ENCODE peak calls at places on chromosomes 6 and 20, in seven cellular contexts. One of them, this sample, is unnamed.

GRCh38 chr6:118403036-118403435 is 145.1 kb upstream of the PLN start:
- DNase-seq in left lung: no peak
- DNase-seq in cardiac fibroblast: no peak
- DNase-seq in tibial nerve: no peak
- DNase-seq in GM23338: no peak
- DNase-seq in psoas muscle: no peak
- DNase-seq in IMR-90: peak
- DNase-seq in this sample: peak

GRCh38 chr6:37123957-37124729 is 45.8 kb upstream of the PIM1 start:
- DNase-seq in psoas muscle: no peak
- DNase-seq in tibial nerve: no peak
- DNase-seq in left lung: no peak
- DNase-seq in cardiac fibroblast: no peak
- DNase-seq in IMR-90: no peak
- DNase-seq in GM23338: peak
- DNase-seq in this sample: no peak

GRCh38 chr6:38773338-38773737 is 58.2 kb downstream of the DNAH8 start:
- DNase-seq in cardiac fibroblast: peak
- DNase-seq in tibial nerve: no peak
- DNase-seq in IMR-90: no peak
- DNase-seq in left lung: no peak
- DNase-seq in psoas muscle: no peak
- DNase-seq in GM23338: peak
- DNase-seq in this sample: no peak

GRCh38 chr20:51420111-51420510 is 122.4 kb downstream of the NFATC2 start:
- DNase-seq in IMR-90: peak
- DNase-seq in psoas muscle: no peak
- DNase-seq in GM23338: no peak
- DNase-seq in left lung: no peak
- DNase-seq in tibial nerve: no peak
- DNase-seq in cardiac fibroblast: peak
- DNase-seq in this sample: no peak

GRCh38 chr20:45732199-45732598 is 10.1 kb downstream of the SPINT4 start:
- DNase-seq in GM23338: no peak
- DNase-seq in left lung: no peak
- DNase-seq in tibial nerve: no peak
- DNase-seq in IMR-90: no peak
- DNase-seq in cardiac fibroblast: no peak
- DNase-seq in psoas muscle: no peak
- DNase-seq in this sample: no peak

GRCh38 chr20:4247898-4248858 is 232.8 kb upstream of the RNF24 start:
- DNase-seq in tibial nerve: no peak
- DNase-seq in cardiac fibroblast: no peak
- DNase-seq in IMR-90: no peak
- DNase-seq in left lung: no peak
- DNase-seq in GM23338: peak
- DNase-seq in psoas muscle: no peak
- DNase-seq in this sample: no peak

GRCh38 chr6:15515660-15516375 is 147.0 kb downstream of the DTNBP1 start:
- DNase-seq in cardiac fibroblast: no peak
- DNase-seq in IMR-90: no peak
- DNase-seq in left lung: no peak
- DNase-seq in psoas muscle: no peak
- DNase-seq in tibial nerve: no peak
- DNase-seq in GM23338: no peak
- DNase-seq in this sample: no peak

GRCh38 chr6:132131777-132132176 is 180.6 kb upstream of the CCN2 start:
- DNase-seq in cardiac fibroblast: peak
- DNase-seq in IMR-90: peak
- DNase-seq in left lung: no peak
- DNase-seq in psoas muscle: peak
- DNase-seq in GM23338: peak
- DNase-seq in tibial nerve: no peak
- DNase-seq in this sample: peak

GRCh38 chr6:160122744-160123143 is 1.1 kb downstream of the SLC22A1 start:
- DNase-seq in GM23338: no peak
- DNase-seq in left lung: no peak
- DNase-seq in psoas muscle: no peak
- DNase-seq in tibial nerve: no peak
- DNase-seq in IMR-90: no peak
- DNase-seq in cardiac fibroblast: no peak
- DNase-seq in this sample: no peak

GRCh38 chr6:3175742-3176321 is 18.5 kb upstream of the TUBB2A start:
- DNase-seq in left lung: no peak
- DNase-seq in psoas muscle: no peak
- DNase-seq in tibial nerve: no peak
- DNase-seq in cardiac fibroblast: no peak
- DNase-seq in IMR-90: no peak
- DNase-seq in GM23338: no peak
- DNase-seq in this sample: no peak

GRCh38 chr6:89146748-89147715 is 1.2 kb downstream of the PM20D2 start:
- DNase-seq in psoas muscle: peak
- DNase-seq in left lung: no peak
- DNase-seq in GM23338: peak
- DNase-seq in IMR-90: peak
- DNase-seq in tibial nerve: no peak
- DNase-seq in cardiac fibroblast: peak
- DNase-seq in this sample: peak

GRCh38 chr6:12592634-12593033 is 123.9 kb upstream of the PHACTR1 start:
- DNase-seq in tibial nerve: no peak
- DNase-seq in psoas muscle: no peak
- DNase-seq in GM23338: peak
- DNase-seq in cardiac fibroblast: peak
- DNase-seq in IMR-90: no peak
- DNase-seq in left lung: no peak
- DNase-seq in this sample: no peak

GRCh38 chr6:167568407-167569024 is 243.6 kb downstream of the TTLL2 start:
- DNase-seq in psoas muscle: no peak
- DNase-seq in IMR-90: no peak
- DNase-seq in left lung: peak
- DNase-seq in cardiac fibroblast: no peak
- DNase-seq in GM23338: no peak
- DNase-seq in tibial nerve: no peak
- DNase-seq in this sample: no peak

GRCh38 chr6:119060255-119060907 is 18.1 kb downstream of the FAM184A start:
- DNase-seq in tibial nerve: no peak
- DNase-seq in cardiac fibroblast: no peak
- DNase-seq in GM23338: no peak
- DNase-seq in left lung: no peak
- DNase-seq in psoas muscle: no peak
- DNase-seq in IMR-90: no peak
- DNase-seq in this sample: no peak

GRCh38 chr6:29828471-29828797 is 809 bp downstream of the HLA-G start:
- DNase-seq in psoas muscle: no peak
- DNase-seq in cardiac fibroblast: no peak
- DNase-seq in GM23338: peak
- DNase-seq in left lung: peak
- DNase-seq in tibial nerve: no peak
- DNase-seq in IMR-90: no peak
- DNase-seq in this sample: no peak

GRCh38 chr6:62999796-63000195 is 211.5 kb upstream of the FKBP1C start:
- DNase-seq in left lung: no peak
- DNase-seq in GM23338: no peak
- DNase-seq in tibial nerve: no peak
- DNase-seq in cardiac fibroblast: no peak
- DNase-seq in IMR-90: no peak
- DNase-seq in psoas muscle: no peak
- DNase-seq in this sample: no peak

GRCh38 chr6:88662163-88662580 is 301.2 kb downstream of the RNGTT start:
- DNase-seq in psoas muscle: no peak
- DNase-seq in IMR-90: no peak
- DNase-seq in left lung: no peak
- DNase-seq in tibial nerve: no peak
- DNase-seq in cardiac fibroblast: no peak
- DNase-seq in GM23338: no peak
- DNase-seq in this sample: no peak

GRCh38 chr6:45423901-45424627 is 46.3 kb upstream of the SUPT3H start:
- DNase-seq in cardiac fibroblast: no peak
- DNase-seq in psoas muscle: peak
- DNase-seq in GM23338: peak
- DNase-seq in tibial nerve: no peak
- DNase-seq in left lung: peak
- DNase-seq in IMR-90: no peak
- DNase-seq in this sample: no peak

GRCh38 chr6:45423111-45423900 is 45.6 kb upstream of the SUPT3H start:
- DNase-seq in psoas muscle: peak
- DNase-seq in IMR-90: no peak
- DNase-seq in left lung: peak
- DNase-seq in tibial nerve: no peak
- DNase-seq in cardiac fibroblast: peak
- DNase-seq in GM23338: peak
- DNase-seq in this sample: no peak

GRCh38 chr6:45426251-45426650 is 48.5 kb upstream of the SUPT3H start:
- DNase-seq in IMR-90: no peak
- DNase-seq in cardiac fibroblast: no peak
- DNase-seq in psoas muscle: no peak
- DNase-seq in GM23338: no peak
- DNase-seq in tibial nerve: no peak
- DNase-seq in left lung: no peak
- DNase-seq in this sample: no peak

GRCh38 chr6:45422541-45423110 is 44.9 kb upstream of the SUPT3H start:
- DNase-seq in cardiac fibroblast: peak
- DNase-seq in GM23338: peak
- DNase-seq in IMR-90: peak
- DNase-seq in left lung: peak
- DNase-seq in tibial nerve: no peak
- DNase-seq in psoas muscle: peak
- DNase-seq in this sample: no peak

DNA sequence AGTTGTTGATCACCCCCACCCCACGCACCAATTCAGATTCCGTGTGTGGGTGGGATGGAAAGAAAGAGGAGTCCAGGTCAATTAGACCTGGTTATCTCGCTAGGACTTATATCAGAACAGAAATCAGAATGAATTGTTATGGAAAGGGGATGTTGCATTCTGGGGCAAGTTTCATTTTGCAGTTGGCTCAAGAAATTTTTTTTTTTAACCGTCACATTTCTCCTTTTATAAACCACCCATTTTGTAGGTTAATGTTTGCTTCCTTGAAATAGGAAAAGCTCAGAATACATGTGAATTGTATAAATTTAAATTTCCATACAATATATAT is 46.9 kb upstream of the SUPT3H start:
- DNase-seq in tibial nerve: no peak
- DNase-seq in left lung: no peak
- DNase-seq in cardiac fibroblast: no peak
- DNase-seq in psoas muscle: no peak
- DNase-seq in IMR-90: no peak
- DNase-seq in GM23338: no peak
- DNase-seq in this sample: no peak
- H3K4me3 ChIP-seq in tibial nerve: peak
- H3K4me3 ChIP-seq in left lung: no peak
- H3K4me3 ChIP-seq in cardiac fibroblast: peak
- H3K4me3 ChIP-seq in psoas muscle: peak
- H3K4me3 ChIP-seq in IMR-90: no peak
- H3K4me3 ChIP-seq in GM23338: peak
- H3K4me3 ChIP-seq in this sample: peak

GRCh38 chr20:25191051-25191450 is 4.5 kb upstream of the ENTPD6 start:
- DNase-seq in cardiac fibroblast: no peak
- DNase-seq in left lung: no peak
- DNase-seq in psoas muscle: no peak
- DNase-seq in tibial nerve: no peak
- DNase-seq in GM23338: no peak
- DNase-seq in IMR-90: no peak
- DNase-seq in this sample: no peak
- H3K4me3 ChIP-seq in cardiac fibroblast: no peak
- H3K4me3 ChIP-seq in left lung: no peak
- H3K4me3 ChIP-seq in psoas muscle: no peak
- H3K4me3 ChIP-seq in tibial nerve: no peak
- H3K4me3 ChIP-seq in GM23338: no peak
- H3K4me3 ChIP-seq in IMR-90: no peak
- H3K4me3 ChIP-seq in this sample: no peak

GRCh38 chr6:27209167-27209566 is 38.3 kb upstream of the PRSS16 start:
- DNase-seq in left lung: no peak
- DNase-seq in IMR-90: no peak
- DNase-seq in tibial nerve: no peak
- DNase-seq in cardiac fibroblast: no peak
- DNase-seq in psoas muscle: no peak
- DNase-seq in GM23338: no peak
- DNase-seq in this sample: no peak

GRCh38 chr6:27216874-27217273 is 30.6 kb upstream of the PRSS16 start:
- DNase-seq in tibial nerve: no peak
- DNase-seq in left lung: no peak
- DNase-seq in IMR-90: no peak
- DNase-seq in cardiac fibroblast: no peak
- DNase-seq in GM23338: no peak
- DNase-seq in psoas muscle: no peak
- DNase-seq in this sample: no peak

GRCh38 chr6:27213544-27214125 is 33.9 kb upstream of the PRSS16 start:
- DNase-seq in IMR-90: peak
- DNase-seq in tibial nerve: no peak
- DNase-seq in psoas muscle: no peak
- DNase-seq in left lung: no peak
- DNase-seq in GM23338: peak
- DNase-seq in cardiac fibroblast: peak
- DNase-seq in this sample: peak

GRCh38 chr6:27209659-27210269 is 37.7 kb upstream of the PRSS16 start:
- DNase-seq in left lung: no peak
- DNase-seq in GM23338: peak
- DNase-seq in psoas muscle: no peak
- DNase-seq in cardiac fibroblast: peak
- DNase-seq in tibial nerve: no peak
- DNase-seq in IMR-90: peak
- DNase-seq in this sample: no peak

DNA sequence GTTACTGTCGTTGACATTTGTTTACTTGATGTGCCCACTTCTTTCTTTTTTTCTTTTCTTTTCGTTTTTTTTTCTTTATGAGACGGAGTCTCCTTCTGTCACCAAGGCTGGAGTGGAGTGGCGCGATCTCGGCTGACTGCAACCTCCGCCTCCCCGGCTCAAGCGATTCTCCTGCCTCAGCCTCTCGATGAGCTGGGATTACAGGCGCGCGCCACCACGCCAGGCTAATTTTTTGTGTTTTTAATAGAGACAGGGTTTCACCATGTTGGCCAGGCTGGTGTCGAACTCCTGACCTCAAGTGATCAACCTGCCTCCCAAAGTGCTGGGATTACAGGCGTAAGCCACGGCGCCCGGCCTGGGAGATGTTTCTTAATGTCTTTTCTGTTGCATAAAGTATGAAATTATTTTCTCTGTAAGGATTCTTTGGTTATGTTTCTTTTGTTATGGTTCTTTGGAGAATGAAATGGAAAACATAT is 33.3 kb upstream of the PRSS16 start:
- DNase-seq in IMR-90: no peak
- DNase-seq in cardiac fibroblast: peak
- DNase-seq in GM23338: peak
- DNase-seq in psoas muscle: no peak
- DNase-seq in tibial nerve: no peak
- DNase-seq in left lung: no peak
- DNase-seq in this sample: no peak
- H3K4me3 ChIP-seq in IMR-90: peak
- H3K4me3 ChIP-seq in cardiac fibroblast: no peak
- H3K4me3 ChIP-seq in GM23338: peak
- H3K4me3 ChIP-seq in psoas muscle: no peak
- H3K4me3 ChIP-seq in tibial nerve: no peak
- H3K4me3 ChIP-seq in left lung: no peak
- H3K4me3 ChIP-seq in this sample: peak

DNA sequence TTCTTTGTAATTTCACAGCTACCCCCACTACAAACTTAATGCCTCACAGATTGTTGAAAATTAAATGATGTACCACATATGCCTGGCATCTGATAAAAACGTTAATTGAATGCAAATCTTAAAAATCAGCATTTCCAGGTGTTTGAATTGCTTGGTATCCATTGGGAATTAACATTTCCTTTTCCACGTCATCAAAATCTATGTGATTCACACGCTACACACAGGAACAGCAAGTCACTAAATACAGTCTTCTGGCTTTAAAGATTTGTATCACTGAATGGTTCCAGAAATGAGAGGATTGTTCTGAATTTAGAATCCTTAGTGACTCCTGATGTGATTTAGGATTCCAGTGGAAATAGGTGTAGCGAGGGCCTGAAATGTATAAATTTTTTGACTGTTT is 24.6 kb downstream of the CALHM6 start:
- DNase-seq in psoas muscle: no peak
- DNase-seq in tibial nerve: no peak
- DNase-seq in cardiac fibroblast: peak
- DNase-seq in IMR-90: no peak
- DNase-seq in GM23338: no peak
- DNase-seq in left lung: no peak
- DNase-seq in this sample: no peak
- H3K4me3 ChIP-seq in psoas muscle: no peak
- H3K4me3 ChIP-seq in tibial nerve: no peak
- H3K4me3 ChIP-seq in cardiac fibroblast: no peak
- H3K4me3 ChIP-seq in IMR-90: no peak
- H3K4me3 ChIP-seq in GM23338: no peak
- H3K4me3 ChIP-seq in left lung: no peak
- H3K4me3 ChIP-seq in this sample: no peak